ENCODE peak calls at places on chromosome 14, in six cellular contexts. E, Z, X, C, A and T are unnamed samples.
A peak's percentile ranks its signal among the peaks of the same experiment; 100 is the strongest.

GRCh38 chr14:83425138-83425537 is 1891.5 kb upstream of the SEL1L start:
- DNase-seq in E (no peak), Z (no peak), X (no peak), C (no peak), A (no peak), T (no peak)

GRCh38 chr14:39339003-39339402 is 93.2 kb downstream of the FBXO33 start:
- DNase-seq in E (no peak), Z (peak; percentile 50), X (peak; percentile 12), C (peak; percentile 17), A (no peak), T (no peak)

GRCh38 chr14:86057018-86057667 is 527.2 kb downstream of the FLRT2 start:
- DNase-seq in E (no peak), Z (peak; percentile 6), X (peak; percentile 8), C (no peak), A (no peak), T (no peak)

GRCh38 chr14:70934502-70935134 is 27.4 kb downstream of the PCNX1 start:
- DNase-seq in E (no peak), Z (peak; percentile 29), X (no peak), C (no peak), A (peak; percentile 34), T (no peak)

GRCh38 chr14:70436867-70437266 is 15.1 kb upstream of the ADAM21 start:
- DNase-seq in E (no peak), Z (no peak), X (no peak), C (no peak), A (no peak), T (no peak)

GRCh38 chr14:89386214-89386886 is 30.7 kb downstream of the FOXN3 start:
- DNase-seq in E (no peak), Z (no peak), X (no peak), C (no peak), A (peak; percentile 63), T (no peak)

GRCh38 chr14:51846631-51847488 is 13.6 kb upstream of the GNG2 start:
- DNase-seq in E (peak; percentile 46), Z (no peak), X (no peak), C (peak; percentile 46), A (peak; percentile 93), T (no peak)

GRCh38 chr14:67485501-67486095 is 2.9 kb downstream of the TMEM229B start:
- DNase-seq in E (no peak), Z (no peak), X (peak; percentile 14), C (no peak), A (no peak), T (no peak)

GRCh38 chr14:32468955-32469354 is 139.9 kb downstream of the AKAP6 start:
- DNase-seq in E (no peak), Z (peak; percentile 28), X (no peak), C (no peak), A (no peak), T (no peak)

GRCh38 chr14:101476931-101477553 is 84.3 kb upstream of the DIO3 start:
- DNase-seq in E (no peak), Z (peak; percentile 49), X (no peak), C (peak; percentile 36), A (no peak), T (no peak)

GRCh38 chr14:101475468-101476257 is 85.6 kb upstream of the DIO3 start:
- DNase-seq in E (no peak), Z (peak; percentile 29), X (no peak), C (no peak), A (no peak), T (no peak)

GRCh38 chr14:101474563-101475467 is 86.5 kb upstream of the DIO3 start:
- DNase-seq in E (no peak), Z (no peak), X (no peak), C (no peak), A (no peak), T (no peak)

GRCh38 chr14:101477648-101478047 is 83.6 kb upstream of the DIO3 start:
- DNase-seq in E (no peak), Z (no peak), X (no peak), C (no peak), A (no peak), T (no peak)

GRCh38 chr14:101476258-101476930 is 84.9 kb upstream of the DIO3 start:
- DNase-seq in E (no peak), Z (no peak), X (no peak), C (no peak), A (no peak), T (no peak)
- TF ChIP-seq TAF1 in E (no peak), Z (no peak), X (no peak), C (no peak), A (no peak), T (no peak)

DNA sequence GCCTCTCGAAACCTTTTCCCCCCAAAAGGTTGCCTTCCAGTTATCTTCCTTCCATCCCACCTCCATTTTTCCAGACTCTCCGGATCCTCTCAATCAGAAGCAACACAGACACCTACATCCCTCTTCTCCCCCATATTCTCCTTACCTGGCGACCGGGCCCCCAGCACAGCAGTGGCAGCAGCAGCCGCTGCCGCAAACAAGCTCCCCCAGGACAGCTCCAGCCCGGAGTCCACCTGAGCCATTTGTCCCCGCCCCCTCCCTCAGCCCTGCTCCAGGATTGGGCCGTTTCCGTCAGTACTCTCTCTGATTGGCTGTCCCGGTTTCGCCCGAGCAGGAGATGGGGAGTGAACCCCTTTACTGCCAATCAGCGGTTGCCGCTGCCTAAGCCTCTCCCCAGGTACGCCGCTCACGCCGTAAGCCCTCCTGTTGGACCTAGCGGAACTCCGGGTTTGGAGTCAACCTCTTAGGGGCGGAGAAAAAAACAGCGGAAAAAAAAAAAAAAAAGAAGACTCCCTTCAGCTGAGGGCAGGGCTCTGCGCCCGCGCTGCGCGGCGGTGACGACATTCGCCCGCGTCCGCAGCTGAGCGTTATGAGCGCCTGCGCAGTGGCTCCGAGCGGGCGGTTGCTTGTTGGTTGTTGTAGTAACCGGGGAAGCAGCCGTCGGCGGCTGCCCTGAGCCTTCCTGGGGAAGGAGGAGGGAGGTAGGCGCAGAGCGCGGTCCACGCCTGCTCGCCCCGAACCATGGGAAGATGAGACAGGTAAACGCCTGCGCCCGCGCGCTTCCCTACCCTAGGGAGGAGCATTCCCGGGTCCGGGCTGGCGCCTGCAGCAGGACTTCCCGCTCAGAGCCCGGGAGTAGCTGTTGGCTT is at the start of the genes ERG28 and TTLL5:
- DNase-seq in E (peak; percentile 94), Z (peak; percentile 99), X (peak; percentile 96), C (peak; percentile 98), A (peak; percentile 99), T (peak; percentile 90)
- TF ChIP-seq POLR2A in E (peak; percentile 70), Z (peak; percentile 70), X (peak; percentile 78), C (peak; percentile 25), A (peak; percentile 82), T (peak; percentile 54)

GRCh38 chr14:102909911-102910310 is 12.6 kb upstream of the AMN start:
- DNase-seq in E (no peak), Z (no peak), X (no peak), C (no peak), A (no peak), T (peak; percentile 20)

GRCh38 chr14:102908766-102909455 is 13.6 kb upstream of the AMN start:
- DNase-seq in E (no peak), Z (no peak), X (no peak), C (no peak), A (no peak), T (no peak)

GRCh38 chr14:102910442-102910841 is 12.0 kb upstream of the AMN start:
- DNase-seq in E (no peak), Z (no peak), X (no peak), C (no peak), A (no peak), T (no peak)

GRCh38 chr14:102907980-102908730 is 14.3 kb upstream of the AMN start:
- DNase-seq in E (no peak), Z (no peak), X (no peak), C (no peak), A (no peak), T (peak; percentile 22)

GRCh38 chr14:102909462-102909861 is 13.0 kb upstream of the AMN start:
- DNase-seq in E (no peak), Z (no peak), X (no peak), C (no peak), A (no peak), T (no peak)
- TF ChIP-seq POLR2AphosphoS5 in E (no peak), Z (no peak), X (no peak), C (no peak), A (peak; percentile 43), T (peak; percentile 82)

DNA sequence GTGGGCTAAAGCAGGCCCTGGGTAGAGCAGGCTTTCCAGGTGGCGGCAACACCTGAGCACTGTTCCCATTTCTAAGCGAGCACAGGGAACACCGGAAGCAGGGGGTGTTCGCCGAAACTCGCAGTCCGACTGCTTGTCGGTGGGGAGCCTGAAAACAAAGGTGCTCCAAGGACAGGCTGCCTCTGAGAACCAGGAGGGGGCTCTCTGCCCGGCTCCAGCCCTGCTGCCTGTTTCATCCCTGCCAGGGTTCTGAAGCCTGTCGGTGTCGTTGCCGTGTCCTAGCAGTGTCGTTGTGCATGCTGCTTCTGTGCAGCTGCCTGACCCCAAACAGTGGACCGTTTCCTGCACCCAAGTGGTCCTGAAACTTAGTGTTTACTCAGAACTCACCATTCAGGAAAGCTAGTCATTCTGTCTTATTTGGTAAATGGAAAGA is 21.8 kb downstream of the CCNK start:
- DNase-seq in E (no peak), Z (no peak), X (no peak), C (no peak), A (no peak), T (no peak)
- TF ChIP-seq TAF1 in E (no peak), Z (no peak), X (no peak), C (no peak), A (no peak), T (no peak)

DNA sequence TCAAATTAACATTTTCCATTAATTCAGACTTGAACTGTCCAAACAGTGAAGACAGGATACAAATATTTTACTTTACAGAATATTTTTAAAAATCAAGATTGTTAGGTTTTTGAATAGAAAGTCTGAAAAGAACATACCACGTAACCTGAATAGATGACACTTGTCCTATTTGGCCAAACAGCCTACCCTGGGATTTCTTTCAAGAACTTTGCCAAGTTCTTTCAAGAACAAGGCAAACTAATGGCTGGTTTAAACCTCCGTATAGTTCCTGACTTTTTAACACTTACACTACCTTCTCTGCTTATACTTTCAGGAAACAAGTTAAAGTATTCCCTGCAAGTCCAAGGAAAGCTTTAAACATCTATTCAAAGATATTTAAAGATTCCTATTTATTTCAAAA is 35.0 kb downstream of the MAP4K5 start:
- DNase-seq in E (no peak), Z (no peak), X (no peak), C (no peak), A (no peak), T (no peak)
- TF ChIP-seq POLR2A in E (no peak), Z (no peak), X (no peak), C (no peak), A (no peak), T (no peak)

DNA sequence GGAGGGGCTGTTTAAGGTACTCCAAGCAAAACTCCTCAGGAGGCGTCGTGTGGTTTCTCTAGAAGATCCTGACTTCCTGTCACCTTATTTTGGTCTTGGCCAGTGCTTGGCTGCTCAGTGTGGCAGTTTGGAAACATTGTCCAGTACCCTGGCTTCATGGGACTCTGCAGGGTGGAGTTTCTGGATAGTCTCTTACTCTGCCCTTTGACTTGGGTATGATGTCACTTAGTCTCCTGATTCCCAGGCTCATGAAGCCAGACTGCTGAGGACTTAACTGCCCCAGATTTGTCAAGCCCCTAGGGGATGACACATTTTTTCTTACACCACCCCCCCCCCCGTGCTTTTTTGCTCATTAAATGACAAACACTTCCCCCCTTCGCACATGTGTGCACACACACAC is 82.7 kb downstream of the ADCK1 start:
- DNase-seq in E (no peak), Z (no peak), X (no peak), C (no peak), A (no peak), T (no peak)
- TF ChIP-seq POLR2AphosphoS5 in E (no peak), Z (no peak), X (no peak), C (no peak), A (no peak), T (no peak)

DNA sequence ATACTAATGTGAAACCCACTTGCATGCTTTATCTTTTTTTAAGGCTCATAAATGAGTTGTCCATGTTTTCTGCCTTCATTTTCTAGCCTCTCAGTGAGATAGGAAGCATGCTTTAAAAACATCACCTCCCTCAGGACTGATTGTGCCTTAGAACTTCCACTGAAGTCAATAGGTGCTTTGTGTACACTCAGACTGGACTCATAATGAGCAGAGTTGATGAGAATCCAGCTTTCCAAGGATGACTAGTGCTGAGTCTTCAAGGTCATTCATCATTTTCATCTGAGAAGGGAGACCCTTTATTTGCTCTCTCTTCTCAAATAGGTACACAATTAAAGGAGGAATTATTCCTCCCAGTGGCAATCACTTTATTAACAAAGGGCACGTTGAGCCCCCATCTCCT is 210.9 kb upstream of the PRKD1 start:
- DNase-seq in E (no peak), Z (no peak), X (no peak), C (no peak), A (no peak), T (no peak)
- TF ChIP-seq TAF1 in E (no peak), Z (no peak), X (no peak), C (no peak), A (no peak), T (no peak)